ENCODE peak calls at places on chromosomes 13 and 19, in four cellular contexts. O, W, D and Q are unnamed samples. For H3K4me1, the result is how much of the 10 kb centered on the place peaks cover.

GRCh38 chr13:34522818-34523217 is 419.3 kb upstream of the NBEA start:
- DNase-seq in O (no peak), W (no peak), D (no peak), Q (no peak)

GRCh38 chr13:112626124-112626523 is 38.2 kb upstream of the TUBGCP3 start:
- DNase-seq in O (no peak), W (no peak), D (no peak), Q (no peak)

GRCh38 chr19:8302734-8303133 is 5.4 kb downstream of the CD320 start:
- DNase-seq in O (no peak), W (no peak), D (no peak), Q (no peak)

GRCh38 chr19:32012206-32012605 is 333.2 kb upstream of the ZNF507 start:
- DNase-seq in O (no peak), W (no peak), D (no peak), Q (peak)

GRCh38 chr13:41562083-41562482 is 104.7 kb downstream of the RGCC start:
- DNase-seq in O (no peak), W (no peak), D (no peak), Q (no peak)

GRCh38 chr19:35908010-35908441 is at the start of gene TYROBP:
- DNase-seq in O (no peak), W (no peak), D (no peak), Q (no peak)

GRCh38 chr19:30695171-30695875 is 323.1 kb downstream of the ZNF536 start:
- DNase-seq in O (no peak), W (no peak), D (peak), Q (no peak)

GRCh38 chr19:7552781-7553180 is 17.3 kb downstream of the PNPLA6 start:
- DNase-seq in O (no peak), W (no peak), D (no peak), Q (no peak)

GRCh38 chr19:42091300-42092266 is 15.6 kb downstream of the ZNF574 start:
- DNase-seq in O (no peak), W (no peak), D (no peak), Q (no peak)

GRCh38 chr13:53237696-53238095 is 209.1 kb downstream of the OLFM4 start:
- DNase-seq in O (no peak), W (no peak), D (no peak), Q (no peak)

GRCh38 chr19:31347828-31348314 is 1.4 kb downstream of the TSHZ3 start:
- DNase-seq in O (no peak), W (no peak), D (no peak), Q (no peak)

GRCh38 chr13:90362718-90363117 is 984.8 kb upstream of the MIR17HG start:
- DNase-seq in O (no peak), W (no peak), D (no peak), Q (no peak)

GRCh38 chr19:54478677-54479266 is 5.7 kb upstream of the CDC42EP5 start:
- DNase-seq in O (no peak), W (no peak), D (no peak), Q (peak)

GRCh38 chr19:38266981-38267597 is 2.7 kb downstream of the SPINT2 start:
- DNase-seq in O (peak), W (no peak), D (peak), Q (peak)

GRCh38 chr19:51456541-51457290 is 1.5 kb downstream of the SIGLEC8 start:
- DNase-seq in O (no peak), W (no peak), D (no peak), Q (no peak)

GRCh38 chr13:112733112-112733511 is 43.3 kb downstream of the ATP11A start:
- DNase-seq in O (no peak), W (no peak), D (no peak), Q (no peak)

GRCh38 chr13:73754727-73755292 is 379.4 kb downstream of the KLF12 start:
- DNase-seq in O (peak), W (no peak), D (peak), Q (peak)

GRCh38 chr13:80712026-80712425 is 371.1 kb upstream of the SPRY2 start:
- DNase-seq in O (no peak), W (no peak), D (no peak), Q (no peak)

GRCh38 chr13:101309014-101309619 is 107.2 kb downstream of the NALCN start:
- DNase-seq in O (no peak), W (no peak), D (no peak), Q (no peak)

GRCh38 chr13:112699318-112699918 is 9.6 kb downstream of the ATP11A start:
- DNase-seq in O (no peak), W (no peak), D (no peak), Q (peak)

GRCh38 chr19:34482380-34483250 is 1.1 kb downstream of the WTIP start:
- DNase-seq in O (peak), W (no peak), D (no peak), Q (no peak)

GRCh38 chr13:50783066-50783465 is 60.4 kb downstream of the DLEU7 start:
- DNase-seq in O (no peak), W (no peak), D (no peak), Q (no peak)

GRCh38 chr19:35468637-35469036 is 20.6 kb downstream of the FFAR2 start:
- DNase-seq in O (peak), W (peak), D (peak), Q (peak)

GRCh38 chr13:19713186-19713965 is 69.4 kb downstream of the PSPC1 start:
- DNase-seq in O (no peak), W (peak), D (no peak), Q (no peak)

GRCh38 chr19:8393871-8394250 is 3.7 kb downstream of the RAB11B start:
- DNase-seq in O (no peak), W (no peak), D (no peak), Q (no peak)

GRCh38 chr19:7912697-7913564 is 1.7 kb upstream of the TGFBR3L start:
- DNase-seq in O (no peak), W (no peak), D (no peak), Q (no peak)

GRCh38 chr13:95235199-95235726 is 66.0 kb downstream of the ABCC4 start:
- DNase-seq in O (no peak), W (no peak), D (no peak), Q (no peak)

GRCh38 chr19:38662508-38663155 is 15.2 kb downstream of the ACTN4 start:
- DNase-seq in O (no peak), W (no peak), D (no peak), Q (no peak)

GRCh38 chr19:54281008-54281728 is at the start of gene LILRB2:
- DNase-seq in O (no peak), W (no peak), D (no peak), Q (no peak)

GRCh38 chr19:11792942-11793341 is 5.4 kb upstream of the ZNF491 start:
- DNase-seq in O (no peak), W (no peak), D (no peak), Q (no peak)

GRCh38 chr13:92175330-92175729 is 776.9 kb downstream of the GPC5 start:
- DNase-seq in O (no peak), W (no peak), D (no peak), Q (peak)

GRCh38 chr13:113428871-113429607 is 24.2 kb downstream of the ADPRHL1 start:
- DNase-seq in O (no peak), W (no peak), D (no peak), Q (no peak)

DNA sequence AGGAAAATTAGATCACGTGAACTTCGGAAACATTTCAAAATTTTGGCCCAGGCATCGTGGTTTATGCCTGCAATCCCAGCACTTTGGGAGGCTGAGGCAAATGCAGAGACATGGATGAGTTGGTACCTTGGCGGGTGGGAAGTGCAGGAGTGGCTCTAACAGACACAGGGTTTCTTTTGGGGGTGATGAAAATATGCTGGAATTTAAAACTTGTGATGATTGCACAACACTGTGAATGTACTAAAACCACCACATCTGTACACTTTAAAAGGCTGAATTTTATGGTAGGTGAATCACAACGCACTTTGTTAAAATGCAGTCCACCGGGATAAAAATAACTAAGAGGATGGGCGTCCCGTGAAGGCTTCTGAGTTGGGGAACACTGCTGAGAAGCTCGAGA is 47.2 kb downstream of the MLLT1 start:
- DNase-seq in O (no peak), W (no peak), D (no peak), Q (no peak)
- TF ChIP-seq HDAC2 in O (no peak), W (no peak), D (no peak), Q (no peak)

GRCh38 chr19:50210425-50210824 is 7.0 kb downstream of the MYH14 start:
- DNase-seq in O (no peak), W (no peak), D (no peak), Q (no peak)

GRCh38 chr19:50213925-50214324 is 10.5 kb downstream of the MYH14 start:
- DNase-seq in O (no peak), W (no peak), D (no peak), Q (no peak)

GRCh38 chr19:50221087-50221486 is 17.7 kb downstream of the MYH14 start:
- DNase-seq in O (no peak), W (no peak), D (no peak), Q (no peak)

GRCh38 chr19:50214699-50215543 is 11.5 kb downstream of the MYH14 start:
- DNase-seq in O (no peak), W (no peak), D (no peak), Q (no peak)

GRCh38 chr19:50215820-50216219 is 12.4 kb downstream of the MYH14 start:
- DNase-seq in O (no peak), W (no peak), D (no peak), Q (no peak)
- H3K4me1 ChIP-seq in O (under half), W (under half), D (under half), Q (under half)

GRCh38 chr13:29815336-29815735 is 35.1 kb downstream of the UBL3 start:
- DNase-seq in O (no peak), W (no peak), D (no peak), Q (no peak)
- TF ChIP-seq POLR2AphosphoS2 in O (no peak), W (no peak), D (no peak), Q (no peak)

DNA sequence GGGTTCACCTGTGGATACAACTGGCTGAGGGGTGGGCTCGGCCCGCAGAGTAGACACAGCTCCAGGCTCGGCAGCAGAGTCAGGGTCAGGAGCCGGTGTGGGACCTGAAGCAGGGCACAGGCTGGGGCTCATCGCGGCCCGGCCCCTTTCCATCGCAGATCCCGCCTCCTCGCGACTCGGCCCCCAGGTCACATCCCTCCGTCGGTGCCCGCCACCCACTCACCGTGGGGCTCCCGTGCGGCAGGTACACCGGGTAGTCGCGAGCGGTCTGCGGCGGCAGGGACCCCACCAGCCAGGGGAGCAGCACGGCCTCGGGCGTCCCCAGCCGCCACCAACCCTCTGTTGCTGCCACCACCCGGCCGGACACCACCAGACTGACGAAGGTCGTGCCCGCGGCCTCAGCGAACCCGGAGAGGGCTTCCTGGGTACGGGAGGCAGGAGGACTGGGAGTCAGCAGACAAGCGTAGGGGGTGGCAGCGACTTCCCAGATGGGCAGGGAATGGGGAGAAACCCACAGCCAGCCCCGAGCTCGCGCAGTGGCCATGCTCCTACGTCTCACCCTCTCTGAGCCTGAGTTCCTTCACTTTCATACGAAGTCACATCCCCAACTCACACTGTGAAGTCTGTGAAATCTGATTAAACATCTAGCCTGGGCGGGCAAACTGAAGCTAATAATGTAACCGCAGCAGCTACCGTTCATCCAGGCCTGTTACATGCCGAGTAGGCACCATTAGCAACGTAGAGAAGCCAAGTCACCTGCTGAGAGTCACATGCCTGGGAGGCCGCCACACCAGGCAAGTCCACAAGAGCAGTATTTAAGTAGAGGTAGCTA is 3.7 kb downstream of the FUZ start:
- DNase-seq in O (peak), W (no peak), D (no peak), Q (peak)
- TF ChIP-seq HDAC2 in O (no peak), W (no peak), D (no peak), Q (no peak)

GRCh38 chr19:48670699-48671455 is 1.9 kb downstream of the NTN5 start:
- DNase-seq in O (no peak), W (no peak), D (no peak), Q (no peak)
- H3K4me1 ChIP-seq in O (under half), W (under half), D (under half), Q (under half)

DNA sequence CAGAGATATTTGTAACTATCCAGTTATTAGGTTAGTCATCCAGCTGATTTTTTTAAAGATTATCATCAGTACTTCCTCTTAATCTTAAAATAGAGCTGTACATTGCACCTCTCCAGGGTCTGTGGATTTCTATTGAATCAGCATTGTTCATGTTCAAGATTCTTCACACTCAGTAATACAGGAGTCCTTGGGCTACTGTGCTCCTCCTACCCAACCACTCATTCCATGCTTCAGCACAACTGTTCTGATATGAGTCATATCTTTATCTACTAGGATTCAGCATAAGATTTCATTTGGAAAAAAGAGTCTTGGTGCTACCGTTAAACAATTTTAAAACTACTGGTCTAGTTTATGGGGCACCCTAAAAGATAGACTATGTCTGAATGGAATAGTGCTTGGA is 357.8 kb downstream of the DCT start:
- DNase-seq in O (no peak), W (no peak), D (no peak), Q (no peak)
- TF ChIP-seq POLR2AphosphoS2 in O (no peak), W (no peak), D (no peak), Q (no peak)

DNA sequence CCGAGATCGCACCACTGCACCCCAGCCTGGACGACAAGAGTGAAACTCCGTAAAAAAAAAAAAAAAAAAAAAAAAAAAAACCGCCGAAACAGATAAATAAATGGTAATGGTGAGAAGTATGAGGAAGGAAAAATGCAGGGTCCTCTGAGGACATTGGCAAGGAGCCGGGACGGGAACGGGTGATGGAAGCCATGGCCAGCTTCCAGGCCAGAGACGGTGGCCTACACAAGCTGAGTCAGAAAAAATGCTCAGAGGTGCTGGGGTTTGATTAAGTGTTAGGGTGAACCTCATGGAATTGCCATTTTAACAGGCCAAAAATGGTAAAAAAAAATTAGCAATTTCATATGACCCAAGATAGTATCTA is 873 bp upstream of the ZSWIM4 start:
- DNase-seq in O (no peak), W (no peak), D (no peak), Q (no peak)
- TF ChIP-seq HDAC2 in O (no peak), W (no peak), D (no peak), Q (no peak)

GRCh38 chr19:1256646-1257474 is 8.5 kb downstream of the MIDN start:
- DNase-seq in O (no peak), W (no peak), D (no peak), Q (no peak)
- H3K4me1 ChIP-seq in O (half or more), W (under half), D (half or more), Q (half or more)